ENCODE peak calls at places on chromosomes 1 and 21, in ten cellular contexts. One of them, this sample, is unnamed.
A peak's percentile ranks its signal among the peaks of the same experiment; 100 is the strongest.

GRCh38 chr21:43905726-43906455 is 40.9 kb downstream of the AGPAT3 start:
- DNase-seq in stomach: no peak
- DNase-seq in endothelial cell of umbilical vein: no peak
- DNase-seq in suprapubic skin: no peak
- DNase-seq in HCT116: no peak
- DNase-seq in sigmoid colon: peak; percentile 36
- DNase-seq in SK-N-SH: peak; percentile 17
- DNase-seq in esophagus muscularis mucosa: no peak
- DNase-seq in upper lobe of left lung: peak; percentile 21
- DNase-seq in transverse colon: no peak
- DNase-seq in this sample: no peak

GRCh38 chr1:203475012-203475981 is at the start of gene PRELP:
- DNase-seq in stomach: peak; percentile 37
- DNase-seq in endothelial cell of umbilical vein: no peak
- DNase-seq in suprapubic skin: no peak
- DNase-seq in HCT116: no peak
- DNase-seq in sigmoid colon: peak; percentile 94
- DNase-seq in SK-N-SH: peak; percentile 67
- DNase-seq in esophagus muscularis mucosa: no peak
- DNase-seq in upper lobe of left lung: no peak
- DNase-seq in transverse colon: peak; percentile 54
- DNase-seq in this sample: no peak

GRCh38 chr1:100034465-100034864 is 64.7 kb downstream of the SLC35A3 start:
- DNase-seq in stomach: no peak
- DNase-seq in endothelial cell of umbilical vein: peak; percentile 51
- DNase-seq in suprapubic skin: no peak
- DNase-seq in HCT116: no peak
- DNase-seq in sigmoid colon: no peak
- DNase-seq in SK-N-SH: peak; percentile 68
- DNase-seq in esophagus muscularis mucosa: no peak
- DNase-seq in upper lobe of left lung: no peak
- DNase-seq in transverse colon: no peak
- DNase-seq in this sample: no peak

GRCh38 chr1:55828031-55828430 is 612.9 kb upstream of the USP24 start:
- DNase-seq in stomach: no peak
- DNase-seq in endothelial cell of umbilical vein: no peak
- DNase-seq in suprapubic skin: no peak
- DNase-seq in HCT116: no peak
- DNase-seq in sigmoid colon: no peak
- DNase-seq in SK-N-SH: no peak
- DNase-seq in esophagus muscularis mucosa: no peak
- DNase-seq in upper lobe of left lung: no peak
- DNase-seq in transverse colon: no peak
- DNase-seq in this sample: peak; percentile 21

GRCh38 chr1:37486680-37487618 is 12.6 kb downstream of the ZC3H12A start:
- DNase-seq in stomach: peak; percentile 85
- DNase-seq in endothelial cell of umbilical vein: peak; percentile 74
- DNase-seq in suprapubic skin: peak; percentile 87
- DNase-seq in HCT116: peak; percentile 31
- DNase-seq in sigmoid colon: peak; percentile 90
- DNase-seq in SK-N-SH: peak; percentile 83
- DNase-seq in esophagus muscularis mucosa: peak; percentile 95
- DNase-seq in upper lobe of left lung: peak; percentile 92
- DNase-seq in transverse colon: peak; percentile 81
- DNase-seq in this sample: peak; percentile 77

GRCh38 chr1:69070660-69071373 is 496.9 kb upstream of the LRRC7 start:
- DNase-seq in stomach: no peak
- DNase-seq in endothelial cell of umbilical vein: no peak
- DNase-seq in suprapubic skin: no peak
- DNase-seq in HCT116: no peak
- DNase-seq in sigmoid colon: no peak
- DNase-seq in SK-N-SH: no peak
- DNase-seq in esophagus muscularis mucosa: no peak
- DNase-seq in upper lobe of left lung: no peak
- DNase-seq in transverse colon: no peak
- DNase-seq in this sample: no peak

GRCh38 chr1:32219022-32219421 is 3.1 kb downstream of the TMEM234 start:
- DNase-seq in stomach: no peak
- DNase-seq in endothelial cell of umbilical vein: no peak
- DNase-seq in suprapubic skin: no peak
- DNase-seq in HCT116: no peak
- DNase-seq in sigmoid colon: no peak
- DNase-seq in SK-N-SH: no peak
- DNase-seq in esophagus muscularis mucosa: no peak
- DNase-seq in upper lobe of left lung: no peak
- DNase-seq in transverse colon: no peak
- DNase-seq in this sample: no peak

GRCh38 chr21:29232601-29233541 is 65.9 kb upstream of the BACH1 start:
- DNase-seq in stomach: no peak
- DNase-seq in endothelial cell of umbilical vein: peak; percentile 60
- DNase-seq in suprapubic skin: no peak
- DNase-seq in HCT116: no peak
- DNase-seq in sigmoid colon: no peak
- DNase-seq in SK-N-SH: no peak
- DNase-seq in esophagus muscularis mucosa: no peak
- DNase-seq in upper lobe of left lung: no peak
- DNase-seq in transverse colon: no peak
- DNase-seq in this sample: no peak

GRCh38 chr1:75548721-75549480 is 62.0 kb downstream of the SLC44A5 start:
- DNase-seq in stomach: no peak
- DNase-seq in endothelial cell of umbilical vein: peak; percentile 86
- DNase-seq in suprapubic skin: no peak
- DNase-seq in HCT116: no peak
- DNase-seq in sigmoid colon: no peak
- DNase-seq in SK-N-SH: no peak
- DNase-seq in esophagus muscularis mucosa: no peak
- DNase-seq in upper lobe of left lung: no peak
- DNase-seq in transverse colon: no peak
- DNase-seq in this sample: no peak

GRCh38 chr21:33584455-33584854 is 4.0 kb downstream of the DONSON start:
- DNase-seq in stomach: no peak
- DNase-seq in endothelial cell of umbilical vein: no peak
- DNase-seq in suprapubic skin: no peak
- DNase-seq in HCT116: no peak
- DNase-seq in sigmoid colon: no peak
- DNase-seq in SK-N-SH: no peak
- DNase-seq in esophagus muscularis mucosa: no peak
- DNase-seq in upper lobe of left lung: no peak
- DNase-seq in transverse colon: no peak
- DNase-seq in this sample: no peak

GRCh38 chr21:33587792-33588484 is 546 bp downstream of the DONSON start:
- DNase-seq in stomach: peak; percentile 34
- DNase-seq in endothelial cell of umbilical vein: peak; percentile 51
- DNase-seq in suprapubic skin: peak; percentile 74
- DNase-seq in HCT116: no peak
- DNase-seq in sigmoid colon: peak; percentile 74
- DNase-seq in SK-N-SH: no peak
- DNase-seq in esophagus muscularis mucosa: no peak
- DNase-seq in upper lobe of left lung: no peak
- DNase-seq in transverse colon: peak; percentile 41
- DNase-seq in this sample: no peak

GRCh38 chr21:33588485-33589335 is at the start of gene DONSON:
- DNase-seq in stomach: peak; percentile 89
- DNase-seq in endothelial cell of umbilical vein: peak; percentile 89
- DNase-seq in suprapubic skin: peak; percentile 91
- DNase-seq in HCT116: peak; percentile 35
- DNase-seq in sigmoid colon: peak; percentile 91
- DNase-seq in SK-N-SH: peak; percentile 99
- DNase-seq in esophagus muscularis mucosa: peak; percentile 94
- DNase-seq in upper lobe of left lung: peak; percentile 99
- DNase-seq in transverse colon: peak; percentile 91
- DNase-seq in this sample: peak; percentile 63

GRCh38 chr21:33586927-33587326 is 1.6 kb downstream of the DONSON start:
- DNase-seq in stomach: no peak
- DNase-seq in endothelial cell of umbilical vein: no peak
- DNase-seq in suprapubic skin: no peak
- DNase-seq in HCT116: no peak
- DNase-seq in sigmoid colon: no peak
- DNase-seq in SK-N-SH: no peak
- DNase-seq in esophagus muscularis mucosa: no peak
- DNase-seq in upper lobe of left lung: no peak
- DNase-seq in transverse colon: no peak
- DNase-seq in this sample: no peak
- H3K4me3 ChIP-seq in stomach: no peak overlapping the region
- H3K4me3 ChIP-seq in endothelial cell of umbilical vein: no peak overlapping the region
- H3K4me3 ChIP-seq in suprapubic skin: no peak overlapping the region
- H3K4me3 ChIP-seq in HCT116: peak overlapping the region; percentile 88
- H3K4me3 ChIP-seq in sigmoid colon: no peak overlapping the region
- H3K4me3 ChIP-seq in SK-N-SH: peak overlapping the region; percentile 88
- H3K4me3 ChIP-seq in esophagus muscularis mucosa: no peak overlapping the region
- H3K4me3 ChIP-seq in upper lobe of left lung: no peak overlapping the region
- H3K4me3 ChIP-seq in transverse colon: no peak overlapping the region
- H3K4me3 ChIP-seq in this sample: no peak overlapping the region

GRCh38 chr1:246724001-246724724 is at the start of gene SCCPDH:
- DNase-seq in stomach: peak; percentile 68
- DNase-seq in endothelial cell of umbilical vein: peak; percentile 79
- DNase-seq in suprapubic skin: peak; percentile 77
- DNase-seq in HCT116: no peak
- DNase-seq in sigmoid colon: peak; percentile 84
- DNase-seq in SK-N-SH: peak; percentile 96
- DNase-seq in esophagus muscularis mucosa: no peak
- DNase-seq in upper lobe of left lung: peak; percentile 95
- DNase-seq in transverse colon: peak; percentile 72
- DNase-seq in this sample: peak; percentile 58
- TF ChIP-seq POLR2AphosphoS5 in stomach: peak; percentile 46
- TF ChIP-seq POLR2AphosphoS5 in endothelial cell of umbilical vein: peak; percentile 68
- TF ChIP-seq POLR2AphosphoS5 in suprapubic skin: no peak
- TF ChIP-seq POLR2AphosphoS5 in HCT116: no peak
- TF ChIP-seq POLR2AphosphoS5 in sigmoid colon: no peak
- TF ChIP-seq POLR2AphosphoS5 in SK-N-SH: peak; percentile 87
- TF ChIP-seq POLR2AphosphoS5 in esophagus muscularis mucosa: peak; percentile 54
- TF ChIP-seq POLR2AphosphoS5 in upper lobe of left lung: no peak
- TF ChIP-seq POLR2AphosphoS5 in transverse colon: peak; percentile 4
- TF ChIP-seq POLR2AphosphoS5 in this sample: no peak

GRCh38 chr1:17377325-17377953 is 5.4 kb downstream of the PADI6 start:
- DNase-seq in stomach: no peak
- DNase-seq in endothelial cell of umbilical vein: no peak
- DNase-seq in suprapubic skin: no peak
- DNase-seq in HCT116: no peak
- DNase-seq in sigmoid colon: no peak
- DNase-seq in SK-N-SH: no peak
- DNase-seq in esophagus muscularis mucosa: no peak
- DNase-seq in upper lobe of left lung: no peak
- DNase-seq in transverse colon: no peak
- DNase-seq in this sample: no peak
- H3K36me3 ChIP-seq in stomach: no peaks in the 10 kb centered on the region
- H3K36me3 ChIP-seq in endothelial cell of umbilical vein: no peaks in the 10 kb centered on the region
- H3K36me3 ChIP-seq in suprapubic skin: no peaks in the 10 kb centered on the region
- H3K36me3 ChIP-seq in HCT116: no peaks in the 10 kb centered on the region
- H3K36me3 ChIP-seq in sigmoid colon: no peaks in the 10 kb centered on the region
- H3K36me3 ChIP-seq in SK-N-SH: no peaks in the 10 kb centered on the region
- H3K36me3 ChIP-seq in esophagus muscularis mucosa: no peaks in the 10 kb centered on the region
- H3K36me3 ChIP-seq in upper lobe of left lung: no peaks in the 10 kb centered on the region
- H3K36me3 ChIP-seq in transverse colon: no peaks in the 10 kb centered on the region
- H3K36me3 ChIP-seq in this sample: no peaks in the 10 kb centered on the region

DNA sequence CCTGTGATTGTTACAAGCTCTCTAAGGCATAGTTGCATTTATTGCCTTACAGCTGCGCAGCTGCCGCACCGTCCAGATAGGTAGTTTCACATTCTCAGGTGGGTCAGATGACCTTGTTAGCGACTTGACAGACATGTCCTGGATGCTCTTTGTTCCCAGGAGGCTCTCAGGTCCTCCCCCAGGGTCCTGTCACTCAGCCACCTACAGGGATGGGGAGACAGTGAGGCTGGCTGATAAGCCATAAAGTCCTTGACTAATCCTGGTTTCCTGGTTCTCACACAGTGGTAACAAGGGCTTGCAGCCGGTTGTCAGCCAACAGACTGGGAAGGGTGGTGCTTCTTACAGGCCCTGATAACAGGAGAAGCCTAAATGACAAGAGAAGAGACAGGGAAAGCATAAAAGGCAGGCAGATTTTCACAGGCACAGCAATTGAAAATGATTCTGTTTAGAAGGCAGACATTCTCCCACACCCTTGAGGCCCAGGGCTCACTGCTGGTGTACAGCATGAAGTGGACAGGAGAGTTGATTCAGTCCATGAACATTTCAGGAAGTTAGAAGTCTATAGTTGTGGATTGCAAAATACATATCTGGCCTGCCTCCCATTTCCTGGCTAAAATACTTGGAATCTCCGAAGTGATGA is 2.9 kb downstream of the ARF1 start:
- DNase-seq in stomach: no peak
- DNase-seq in endothelial cell of umbilical vein: peak; percentile 74
- DNase-seq in suprapubic skin: no peak
- DNase-seq in HCT116: no peak
- DNase-seq in sigmoid colon: no peak
- DNase-seq in SK-N-SH: no peak
- DNase-seq in esophagus muscularis mucosa: no peak
- DNase-seq in upper lobe of left lung: no peak
- DNase-seq in transverse colon: peak; percentile 50
- DNase-seq in this sample: no peak
- H3K4me3 ChIP-seq in stomach: peak overlapping the region; percentile 99
- H3K4me3 ChIP-seq in endothelial cell of umbilical vein: peak overlapping the region; percentile 24
- H3K4me3 ChIP-seq in suprapubic skin: peak overlapping the region; percentile 97
- H3K4me3 ChIP-seq in HCT116: no peak overlapping the region
- H3K4me3 ChIP-seq in sigmoid colon: no peak overlapping the region
- H3K4me3 ChIP-seq in SK-N-SH: peak overlapping the region; percentile 99
- H3K4me3 ChIP-seq in esophagus muscularis mucosa: peak overlapping the region; percentile 99
- H3K4me3 ChIP-seq in upper lobe of left lung: peak overlapping the region; percentile 83
- H3K4me3 ChIP-seq in transverse colon: peak overlapping the region; percentile 99
- H3K4me3 ChIP-seq in this sample: peak overlapping the region; percentile 79

GRCh38 chr1:17605582-17606344 is 66.3 kb downstream of the ARHGEF10L start:
- DNase-seq in stomach: peak; percentile 76
- DNase-seq in endothelial cell of umbilical vein: no peak
- DNase-seq in suprapubic skin: no peak
- DNase-seq in HCT116: no peak
- DNase-seq in sigmoid colon: peak; percentile 82
- DNase-seq in SK-N-SH: no peak
- DNase-seq in esophagus muscularis mucosa: no peak
- DNase-seq in upper lobe of left lung: no peak
- DNase-seq in transverse colon: no peak
- DNase-seq in this sample: peak; percentile 36
- TF ChIP-seq POLR2AphosphoS5 in stomach: peak; percentile 36
- TF ChIP-seq POLR2AphosphoS5 in endothelial cell of umbilical vein: no peak
- TF ChIP-seq POLR2AphosphoS5 in suprapubic skin: no peak
- TF ChIP-seq POLR2AphosphoS5 in HCT116: no peak
- TF ChIP-seq POLR2AphosphoS5 in sigmoid colon: no peak
- TF ChIP-seq POLR2AphosphoS5 in SK-N-SH: no peak
- TF ChIP-seq POLR2AphosphoS5 in esophagus muscularis mucosa: peak; percentile 50
- TF ChIP-seq POLR2AphosphoS5 in upper lobe of left lung: no peak
- TF ChIP-seq POLR2AphosphoS5 in transverse colon: no peak
- TF ChIP-seq POLR2AphosphoS5 in this sample: no peak

DNA sequence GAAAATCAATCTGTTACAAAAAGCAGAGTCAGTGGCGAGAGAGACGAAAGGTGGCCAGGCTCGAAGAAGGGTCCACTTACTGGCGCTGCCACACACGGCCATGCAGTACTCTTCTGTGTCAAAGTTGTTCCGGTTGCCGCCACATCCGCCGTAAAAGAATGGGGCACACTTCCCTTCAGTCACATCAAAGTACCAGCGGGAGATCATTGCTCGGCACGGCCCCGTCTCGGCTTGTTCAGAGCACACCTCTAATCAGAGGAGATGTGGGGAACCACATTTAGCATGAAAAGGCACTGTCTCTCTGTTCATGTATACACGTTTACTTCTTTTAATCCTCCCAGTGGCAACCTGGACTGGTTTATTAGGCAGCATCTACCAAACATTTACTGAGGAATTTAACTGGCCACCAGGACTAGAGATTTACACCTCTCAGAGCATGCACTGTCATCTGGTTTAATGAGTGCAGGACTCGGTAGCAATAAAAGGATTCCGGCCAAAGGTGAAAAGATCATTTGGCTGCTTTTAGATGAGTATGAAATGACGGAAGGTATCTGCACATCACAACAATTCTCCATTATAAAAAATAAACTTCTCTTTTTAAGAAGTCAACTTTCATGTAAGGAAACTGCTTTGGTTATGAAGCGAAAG is 170.5 kb downstream of the APP start:
- DNase-seq in stomach: no peak
- DNase-seq in endothelial cell of umbilical vein: no peak
- DNase-seq in suprapubic skin: no peak
- DNase-seq in HCT116: no peak
- DNase-seq in sigmoid colon: no peak
- DNase-seq in SK-N-SH: no peak
- DNase-seq in esophagus muscularis mucosa: no peak
- DNase-seq in upper lobe of left lung: no peak
- DNase-seq in transverse colon: peak; percentile 42
- DNase-seq in this sample: no peak
- H3K36me3 ChIP-seq in stomach: no peaks in the 10 kb centered on the region
- H3K36me3 ChIP-seq in endothelial cell of umbilical vein: peaks cover 7% of the 10 kb centered on the region
- H3K36me3 ChIP-seq in suprapubic skin: peaks cover 19% of the 10 kb centered on the region
- H3K36me3 ChIP-seq in HCT116: no peaks in the 10 kb centered on the region
- H3K36me3 ChIP-seq in sigmoid colon: peaks cover 21% of the 10 kb centered on the region
- H3K36me3 ChIP-seq in SK-N-SH: peaks cover 20% of the 10 kb centered on the region
- H3K36me3 ChIP-seq in esophagus muscularis mucosa: peaks cover 4% of the 10 kb centered on the region
- H3K36me3 ChIP-seq in upper lobe of left lung: no peaks in the 10 kb centered on the region
- H3K36me3 ChIP-seq in transverse colon: no peaks in the 10 kb centered on the region
- H3K36me3 ChIP-seq in this sample: no peaks in the 10 kb centered on the region

This sample was measured in breast epithelium.